ENCODE peak calls at places on chromosomes 5 and 9, in ten cellular contexts. Q is kidney epithelial cell, Y is AG04450, C is HCT116, K is NB4, F is PC-9, D is mucosa of descending colon, E is PC-3, L is breast epithelium, O is OCI-LY7. P is an unnamed sample.

GRCh38 chr5:130099001-130099400 is 194.7 kb downstream of the CHSY3 start:
- DNase-seq in Q (no peak), Y (no peak), C (no peak), K (no peak), F (no peak), D (no peak), E (no peak), L (no peak), O (no peak), P (no peak)

GRCh38 chr5:91955610-91956009 is 572.5 kb upstream of the ARRDC3 start:
- DNase-seq in Q (no peak), Y (no peak), C (no peak), K (no peak), F (no peak), D (no peak), E (no peak), L (no peak), O (no peak), P (no peak)

GRCh38 chr5:143376911-143377838 is 26.3 kb downstream of the NR3C1 start:
- DNase-seq in Q (no peak), Y (no peak), C (peak; percentile 7), K (peak; percentile 22), F (peak; percentile 80), D (no peak), E (peak; percentile 78), L (no peak), O (no peak), P (no peak)

GRCh38 chr5:122863721-122864120 is 18.3 kb downstream of the SNX24 start:
- DNase-seq in Q (no peak), Y (no peak), C (no peak), K (no peak), F (no peak), D (no peak), E (no peak), L (no peak), O (no peak), P (no peak)

GRCh38 chr5:126339215-126339805 is 83.9 kb upstream of the GRAMD2B start:
- DNase-seq in Q (no peak), Y (peak; percentile 30), C (peak; percentile 54), K (peak; percentile 67), F (peak; percentile 30), D (peak; percentile 78), E (peak; percentile 82), L (peak; percentile 32), O (peak; percentile 74), P (no peak)

GRCh38 chr9:131273146-131273545 is 3.2 kb downstream of the FAM78A start:
- DNase-seq in Q (no peak), Y (no peak), C (no peak), K (peak; percentile 89), F (no peak), D (no peak), E (no peak), L (no peak), O (peak; percentile 44), P (no peak)

GRCh38 chr5:165996484-165996883 is 2295.0 kb upstream of the WWC1 start:
- DNase-seq in Q (no peak), Y (no peak), C (no peak), K (no peak), F (no peak), D (no peak), E (no peak), L (no peak), O (no peak), P (no peak)

GRCh38 chr5:139757727-139758509 is 37.7 kb upstream of the PSD2 start:
- DNase-seq in Q (no peak), Y (no peak), C (no peak), K (peak; percentile 36), F (no peak), D (no peak), E (no peak), L (no peak), O (no peak), P (no peak)

GRCh38 chr9:129491486-129491855 is 129.4 kb downstream of the C9orf50 start:
- DNase-seq in Q (no peak), Y (no peak), C (no peak), K (no peak), F (no peak), D (peak; percentile 68), E (no peak), L (peak; percentile 70), O (no peak), P (no peak)

GRCh38 chr9:129493714-129494047 is 127.2 kb downstream of the C9orf50 start:
- DNase-seq in Q (no peak), Y (no peak), C (no peak), K (no peak), F (no peak), D (no peak), E (no peak), L (no peak), O (no peak), P (no peak)

GRCh38 chr9:129493002-129493713 is 127.7 kb downstream of the C9orf50 start:
- DNase-seq in Q (no peak), Y (no peak), C (no peak), K (no peak), F (no peak), D (no peak), E (no peak), L (no peak), O (no peak), P (no peak)

GRCh38 chr9:129489838-129490582 is 130.9 kb downstream of the C9orf50 start:
- DNase-seq in Q (no peak), Y (no peak), C (no peak), K (no peak), F (no peak), D (peak; percentile 40), E (no peak), L (no peak), O (no peak), P (no peak)

GRCh38 chr9:129490583-129491485 is 130.1 kb downstream of the C9orf50 start:
- DNase-seq in Q (no peak), Y (no peak), C (no peak), K (no peak), F (no peak), D (peak; percentile 44), E (no peak), L (no peak), O (no peak), P (no peak)
- H3K4me3 ChIP-seq in Q (peak overlapping the region; percentile 3), Y (peak overlapping the region; percentile 52), C (peak overlapping the region; percentile 58), K (no peak overlapping the region), F (peak overlapping the region; percentile 66), D (no peak overlapping the region), E (peak overlapping the region; percentile 63), L (peak overlapping the region; percentile 70), O (no peak overlapping the region), P (peak overlapping the region; percentile 60)

GRCh38 chr5:12019306-12019705 is 115.1 kb upstream of the CTNND2 start:
- DNase-seq in Q (no peak), Y (no peak), C (no peak), K (no peak), F (no peak), D (no peak), E (no peak), L (no peak), O (no peak), P (no peak)

GRCh38 chr5:12022444-12022843 is 118.2 kb upstream of the CTNND2 start:
- DNase-seq in Q (no peak), Y (no peak), C (no peak), K (no peak), F (no peak), D (no peak), E (no peak), L (no peak), O (no peak), P (no peak)

GRCh38 chr5:12023614-12024241 is 119.5 kb upstream of the CTNND2 start:
- DNase-seq in Q (no peak), Y (no peak), C (no peak), K (peak; percentile 56), F (no peak), D (peak; percentile 33), E (peak; percentile 93), L (no peak), O (peak; percentile 42), P (no peak)
- TF ChIP-seq CTCF in Q (peak; percentile 58), Y (peak; percentile 58), C (peak; percentile 45), K (peak; percentile 40), F (peak; percentile 83), D (no peak), E (peak; percentile 97), L (peak; percentile 16), O (peak; percentile 91), P (peak; percentile 63)

DNA sequence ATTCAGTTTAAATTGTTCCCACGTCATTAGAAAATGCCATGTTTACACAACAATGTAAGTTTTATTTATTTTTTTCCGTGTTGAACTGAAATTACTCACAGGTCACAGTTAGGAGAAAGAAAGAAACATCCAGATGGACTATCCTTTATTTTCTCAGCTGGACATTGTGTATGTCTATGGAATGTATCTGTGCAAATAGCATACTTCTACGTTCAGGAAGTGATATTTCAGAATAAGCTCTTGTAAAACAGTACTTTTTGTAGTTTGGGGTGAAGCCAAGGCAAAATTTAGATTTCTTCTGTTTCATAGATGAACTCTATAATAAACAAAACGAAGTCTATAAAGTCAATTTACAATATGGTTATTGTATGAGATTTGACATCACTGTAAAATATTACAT is 249.0 kb upstream of the ZNF608 start:
- DNase-seq in Q (no peak), Y (peak; percentile 62), C (no peak), K (no peak), F (no peak), D (no peak), E (peak; percentile 64), L (no peak), O (no peak), P (no peak)
- H3K4me3 ChIP-seq in Q (no peak overlapping the region), Y (no peak overlapping the region), C (no peak overlapping the region), K (no peak overlapping the region), F (no peak overlapping the region), D (no peak overlapping the region), E (no peak overlapping the region), L (no peak overlapping the region), O (no peak overlapping the region), P (no peak overlapping the region)

GRCh38 chr5:179142434-179143198 is 82.4 kb downstream of the ZNF354C start:
- DNase-seq in Q (no peak), Y (peak; percentile 16), C (no peak), K (no peak), F (no peak), D (no peak), E (peak; percentile 27), L (no peak), O (no peak), P (peak; percentile 23)

GRCh38 chr5:179140293-179140692 is 80.1 kb downstream of the ZNF354C start:
- DNase-seq in Q (no peak), Y (no peak), C (no peak), K (no peak), F (no peak), D (no peak), E (no peak), L (no peak), O (no peak), P (no peak)

GRCh38 chr5:179141867-179142266 is 81.7 kb downstream of the ZNF354C start:
- DNase-seq in Q (no peak), Y (no peak), C (no peak), K (no peak), F (no peak), D (no peak), E (no peak), L (no peak), O (no peak), P (no peak)

GRCh38 chr5:179146277-179146676 is 86.1 kb downstream of the ZNF354C start:
- DNase-seq in Q (no peak), Y (no peak), C (no peak), K (no peak), F (no peak), D (no peak), E (no peak), L (no peak), O (no peak), P (no peak)

DNA sequence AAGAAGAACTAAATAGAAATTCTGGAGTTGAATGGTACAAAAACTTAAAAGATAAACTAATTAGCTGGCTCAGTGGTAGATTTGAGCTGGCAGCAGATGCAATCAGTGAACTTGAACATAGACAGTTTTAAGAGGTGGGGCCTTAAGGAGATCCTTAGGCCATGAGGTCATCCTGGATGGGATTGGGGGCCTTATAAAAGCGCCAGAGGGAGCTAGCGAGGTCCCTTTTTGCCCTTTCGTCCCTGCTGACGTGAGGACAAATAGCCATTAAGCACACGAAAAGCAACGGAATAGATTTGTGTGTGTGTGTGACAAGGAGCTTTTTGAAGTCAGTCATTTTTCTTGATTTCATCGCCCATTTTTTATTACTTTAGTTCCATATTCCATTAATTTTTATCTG is 83.3 kb downstream of the ZNF354C start:
- DNase-seq in Q (no peak), Y (no peak), C (peak; percentile 36), K (peak; percentile 35), F (no peak), D (no peak), E (no peak), L (no peak), O (peak; percentile 4), P (peak; percentile 19)
- TF ChIP-seq CTCF in Q (no peak), Y (no peak), C (peak; percentile 45), K (no peak), F (peak; percentile 29), D (no peak), E (no peak), L (no peak), O (peak; percentile 36), P (peak; percentile 42)

P was measured in epithelial cell of proximal tubule.